ENCODE peak calls at places on chromosomes 1 and 21, in ten cellular contexts. T is right atrium auricular region, U is Calu3, Y is neural crest cell, G is GM10248, P is K562, J is dorsolateral prefrontal cortex, L is fibroblast of lung, Q is fibroblast of the aortic adventitia, N is adrenal gland. H is an unnamed sample.

GRCh38 chr1:183480971-183481431 is 8.7 kb downstream of the SMG7 start:
- DNase-seq in L (peak), Q (peak), T (no peak), P (no peak), Y (no peak), G (no peak), U (no peak), N (no peak), J (no peak), H (peak)

GRCh38 chr1:183194527-183195145 is 8.6 kb downstream of the LAMC2 start:
- DNase-seq in Y (no peak), J (no peak), G (peak), L (peak), Q (no peak), T (no peak), U (no peak), N (no peak), P (no peak), H (no peak)

GRCh38 chr1:222233441-222234180 is 314.3 kb downstream of the HHIPL2 start:
- DNase-seq in G (no peak), N (no peak), Q (peak), Y (no peak), P (no peak), J (no peak), U (no peak), L (peak), T (no peak), H (no peak)

GRCh38 chr1:119394085-119394484 is 20.9 kb upstream of the HSD3B2 start:
- DNase-seq in Q (no peak), Y (no peak), P (no peak), G (no peak), L (no peak), J (no peak), N (no peak), T (no peak), U (no peak), H (no peak)

GRCh38 chr1:202750761-202751160 is 40.5 kb upstream of the SYT2 start:
- DNase-seq in G (no peak), L (no peak), J (no peak), Y (no peak), U (no peak), T (no peak), N (no peak), Q (no peak), P (no peak), H (no peak)

GRCh38 chr1:200674838-200675587 is 5.3 kb upstream of the DDX59 start:
- DNase-seq in Q (peak), J (no peak), U (no peak), T (no peak), P (no peak), Y (no peak), L (no peak), G (no peak), N (no peak), H (no peak)

GRCh38 chr1:201724760-201725105 is 104.2 kb upstream of the IPO9 start:
- DNase-seq in N (no peak), Q (peak), L (peak), Y (no peak), P (no peak), T (no peak), U (no peak), J (no peak), G (no peak), H (no peak)

GRCh38 chr1:200873671-200874397 is 1.1 kb downstream of the GPR25 start:
- DNase-seq in Q (no peak), U (no peak), Y (no peak), T (peak), G (peak), P (no peak), N (no peak), J (no peak), L (no peak), H (no peak)

GRCh38 chr21:34812510-34813265 is 143.9 kb downstream of the CLIC6 start:
- DNase-seq in Y (no peak), N (no peak), P (no peak), U (no peak), J (no peak), T (no peak), G (no peak), L (peak), Q (peak), H (peak)

GRCh38 chr1:151166506-151166956 is 587 bp downstream of the SCNM1 start:
- DNase-seq in N (no peak), Y (no peak), J (no peak), P (no peak), L (peak), T (no peak), Q (peak), G (no peak), U (no peak), H (peak)

GRCh38 chr1:151167116-151167515 is 1.2 kb downstream of the SCNM1 start:
- DNase-seq in L (no peak), N (no peak), G (no peak), U (no peak), J (no peak), Q (no peak), T (no peak), Y (no peak), P (no peak), H (no peak)

GRCh38 chr1:151165281-151165737 is 393 bp downstream of the LYSMD1 start:
- DNase-seq in Y (peak), J (no peak), N (peak), P (no peak), G (no peak), Q (peak), T (no peak), L (peak), U (peak), H (no peak)

GRCh38 chr1:151164732-151165280 is 896 bp downstream of the LYSMD1 start:
- DNase-seq in L (no peak), J (peak), Q (peak), Y (no peak), T (no peak), U (no peak), P (peak), N (no peak), G (no peak), H (no peak)

DNA sequence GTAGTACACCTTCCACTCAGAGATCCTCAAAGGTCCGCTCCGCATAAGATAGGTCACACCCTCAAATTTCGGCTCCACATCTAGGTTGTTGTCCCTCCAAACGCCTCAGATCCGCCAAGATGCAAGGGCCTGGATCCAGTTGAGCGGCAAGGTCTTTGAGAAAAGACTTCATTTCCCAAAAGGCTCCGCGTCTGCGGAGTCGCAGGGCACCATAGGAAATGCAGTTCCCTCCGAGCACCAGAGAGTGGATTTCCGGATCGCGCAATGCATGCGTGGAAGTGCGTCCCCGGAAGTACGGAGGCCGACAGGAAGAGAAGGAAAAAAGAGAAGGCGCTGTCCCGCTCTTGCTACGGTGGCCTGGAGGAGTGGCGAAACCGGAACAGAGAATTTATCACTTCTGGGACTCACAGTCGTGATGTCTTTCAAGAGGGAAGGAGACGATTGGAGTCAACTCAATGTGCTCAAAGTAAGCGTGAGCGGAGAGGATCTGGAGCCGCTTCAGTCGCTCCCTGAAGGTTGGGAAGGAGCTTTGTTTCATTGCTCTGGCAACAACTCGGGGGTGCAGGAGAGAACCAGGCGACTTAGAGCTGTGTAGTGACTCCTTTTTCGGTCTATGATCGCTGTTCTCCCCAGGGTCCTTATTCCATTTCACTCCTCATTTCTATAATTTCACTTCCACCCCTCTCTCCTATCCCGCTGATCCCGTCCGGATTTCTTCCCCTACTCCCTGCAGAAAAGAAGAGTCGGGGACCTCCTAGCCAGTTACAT is at the start of the genes LYSMD1 and SCNM1:
- DNase-seq in G (peak), P (peak), Y (peak), U (peak), N (peak), J (peak), Q (peak), T (peak), L (peak), H (peak)
- TF ChIP-seq CTCF in G (no peak), P (peak), Y (no peak), U (no peak), N (peak), J (peak), Q (no peak), T (no peak), L (no peak), H (no peak)

GRCh38 chr1:204154525-204155255 is 2.8 kb upstream of the ETNK2 start:
- DNase-seq in Y (no peak), L (no peak), Q (no peak), U (no peak), G (no peak), J (no peak), N (no peak), T (no peak), P (no peak), H (no peak)
- TF ChIP-seq CTCF in Y (no peak), L (no peak), Q (no peak), U (no peak), G (no peak), J (no peak), N (no peak), T (no peak), P (no peak), H (no peak)

DNA sequence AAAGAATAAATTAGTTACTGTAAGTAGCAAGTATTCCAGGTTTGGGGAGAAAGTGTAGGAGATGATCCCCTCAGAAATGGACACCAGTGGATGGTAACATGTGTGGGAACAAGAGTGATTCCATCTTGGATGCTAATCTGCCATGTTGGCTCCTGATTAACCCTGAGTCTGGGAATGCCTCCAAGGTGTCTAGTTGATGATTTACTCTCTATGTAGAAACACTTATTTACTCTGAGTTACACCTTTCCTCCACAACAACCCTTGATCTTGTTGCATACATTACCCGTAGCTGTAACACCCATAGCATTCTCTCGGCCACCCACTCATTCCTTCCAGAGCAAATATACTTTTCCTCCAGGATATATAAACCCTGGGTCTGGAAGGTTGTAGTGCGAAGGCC is 315.9 kb upstream of the GREM2 start:
- DNase-seq in U (peak), P (no peak), Y (no peak), L (no peak), Q (no peak), J (no peak), T (no peak), N (no peak), G (no peak), H (no peak)
- TF ChIP-seq CTCF in U (no peak), P (no peak), Y (no peak), L (no peak), Q (no peak), J (no peak), T (no peak), N (no peak), G (no peak), H (no peak)

DNA sequence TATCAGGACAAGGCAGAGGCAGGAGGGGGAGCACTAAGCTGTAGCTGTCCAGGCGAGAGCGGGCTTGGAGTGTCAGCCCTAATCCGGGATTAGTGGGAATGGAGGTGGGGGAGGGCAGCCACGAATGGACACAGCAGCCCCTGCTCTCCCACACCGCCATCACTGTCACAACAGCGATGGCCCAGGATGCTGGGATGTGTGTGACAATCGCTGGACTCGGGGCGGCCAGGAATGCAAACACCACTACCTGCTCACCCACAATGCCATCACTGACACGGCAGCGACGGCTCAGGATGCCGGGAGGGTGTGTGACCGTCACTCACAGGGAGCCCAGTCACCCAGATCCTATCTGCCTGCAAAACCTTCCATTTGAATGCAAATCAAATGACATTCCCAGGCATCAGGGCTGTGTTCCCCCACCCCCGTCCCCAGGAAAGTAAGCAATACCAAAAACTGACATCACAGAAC is 2.8 kb downstream of the C2CD2 start:
- DNase-seq in J (no peak), G (no peak), Y (no peak), T (no peak), U (no peak), N (no peak), P (no peak), L (no peak), Q (no peak), H (no peak)
- TF ChIP-seq CTCF in J (no peak), G (no peak), Y (no peak), T (no peak), U (no peak), N (no peak), P (no peak), L (no peak), Q (no peak), H (no peak)

GRCh38 chr1:35930593-35931423 is at the start of gene AGO3:
- DNase-seq in G (peak), Y (peak), N (peak), U (peak), J (peak), T (peak), Q (peak), L (peak), P (peak), H (peak)
- TF ChIP-seq CTCF in G (no peak), Y (no peak), N (no peak), U (no peak), J (no peak), T (no peak), Q (no peak), L (no peak), P (no peak), H (no peak)

H was measured in HFFc6.